ENCODE peak calls at places on chromosomes 6 and 20, in four cellular contexts. One of them, this sample, is unnamed.

GRCh38 chr6:67345946-67346345 is 1289.1 kb upstream of the ADGRB3 start:
- DNase-seq in GM12878: no peak
- DNase-seq in H1: no peak
- DNase-seq in HepG2: peak; percentile 27
- DNase-seq in this sample: no peak

GRCh38 chr20:10798811-10799210 is 125.0 kb upstream of the JAG1 start:
- DNase-seq in GM12878: no peak
- DNase-seq in H1: no peak
- DNase-seq in HepG2: no peak
- DNase-seq in this sample: no peak

GRCh38 chr6:134911532-134911931 is 38.4 kb downstream of the ALDH8A1 start:
- DNase-seq in GM12878: no peak
- DNase-seq in H1: no peak
- DNase-seq in HepG2: no peak
- DNase-seq in this sample: no peak

GRCh38 chr6:91164105-91164504 is 577.2 kb upstream of the MAP3K7 start:
- DNase-seq in GM12878: no peak
- DNase-seq in H1: no peak
- DNase-seq in HepG2: no peak
- DNase-seq in this sample: no peak

GRCh38 chr20:33686008-33686983 is at the start of gene E2F1:
- DNase-seq in GM12878: peak; percentile 61
- DNase-seq in H1: no peak
- DNase-seq in HepG2: peak; percentile 94
- DNase-seq in this sample: peak; percentile 93

GRCh38 chr6:134379086-134379485 is 61.2 kb upstream of the SGK1 start:
- DNase-seq in GM12878: peak; percentile 72
- DNase-seq in H1: peak; percentile 9
- DNase-seq in HepG2: no peak
- DNase-seq in this sample: no peak

GRCh38 chr6:72616406-72617015 is 5.4 kb upstream of the KCNQ5 start:
- DNase-seq in GM12878: no peak
- DNase-seq in H1: no peak
- DNase-seq in HepG2: peak; percentile 6
- DNase-seq in this sample: no peak

GRCh38 chr20:2382833-2383232 is 2.1 kb downstream of the TGM6 start:
- DNase-seq in GM12878: no peak
- DNase-seq in H1: no peak
- DNase-seq in HepG2: no peak
- DNase-seq in this sample: no peak

GRCh38 chr6:93040375-93040774 is 379.0 kb downstream of the EPHA7 start:
- DNase-seq in GM12878: no peak
- DNase-seq in H1: no peak
- DNase-seq in HepG2: no peak
- DNase-seq in this sample: no peak

GRCh38 chr20:36305602-36306556 is at the start of gene DLGAP4:
- DNase-seq in GM12878: no peak
- DNase-seq in H1: no peak
- DNase-seq in HepG2: no peak
- DNase-seq in this sample: no peak

GRCh38 chr20:3479759-3480615 is 9.2 kb downstream of the ATRN start:
- DNase-seq in GM12878: no peak
- DNase-seq in H1: no peak
- DNase-seq in HepG2: no peak
- DNase-seq in this sample: no peak

GRCh38 chr6:167550936-167551633 is 226.2 kb downstream of the TTLL2 start:
- DNase-seq in GM12878: no peak
- DNase-seq in H1: no peak
- DNase-seq in HepG2: no peak
- DNase-seq in this sample: no peak

GRCh38 chr6:130975325-130975724 is 87.7 kb downstream of the EPB41L2 start:
- DNase-seq in GM12878: no peak
- DNase-seq in H1: no peak
- DNase-seq in HepG2: no peak
- DNase-seq in this sample: no peak

GRCh38 chr6:25749837-25750236 is 4.7 kb upstream of the SLC17A4 start:
- DNase-seq in GM12878: no peak
- DNase-seq in H1: no peak
- DNase-seq in HepG2: no peak
- DNase-seq in this sample: no peak

GRCh38 chr20:17556842-17557674 is 12.8 kb upstream of the DSTN start:
- DNase-seq in GM12878: no peak
- DNase-seq in H1: no peak
- DNase-seq in HepG2: no peak
- DNase-seq in this sample: no peak

GRCh38 chr6:152055517-152055916 is 248.0 kb downstream of the ESR1 start:
- DNase-seq in GM12878: no peak
- DNase-seq in H1: no peak
- DNase-seq in HepG2: no peak
- DNase-seq in this sample: no peak

GRCh38 chr6:152054441-152054840 is 247.0 kb downstream of the ESR1 start:
- DNase-seq in GM12878: no peak
- DNase-seq in H1: no peak
- DNase-seq in HepG2: peak; percentile 43
- DNase-seq in this sample: no peak

GRCh38 chr6:152062476-152062875 is 255.0 kb downstream of the ESR1 start:
- DNase-seq in GM12878: no peak
- DNase-seq in H1: no peak
- DNase-seq in HepG2: no peak
- DNase-seq in this sample: no peak

GRCh38 chr6:152059909-152060308 is 252.4 kb downstream of the ESR1 start:
- DNase-seq in GM12878: no peak
- DNase-seq in H1: no peak
- DNase-seq in HepG2: no peak
- DNase-seq in this sample: no peak

DNA sequence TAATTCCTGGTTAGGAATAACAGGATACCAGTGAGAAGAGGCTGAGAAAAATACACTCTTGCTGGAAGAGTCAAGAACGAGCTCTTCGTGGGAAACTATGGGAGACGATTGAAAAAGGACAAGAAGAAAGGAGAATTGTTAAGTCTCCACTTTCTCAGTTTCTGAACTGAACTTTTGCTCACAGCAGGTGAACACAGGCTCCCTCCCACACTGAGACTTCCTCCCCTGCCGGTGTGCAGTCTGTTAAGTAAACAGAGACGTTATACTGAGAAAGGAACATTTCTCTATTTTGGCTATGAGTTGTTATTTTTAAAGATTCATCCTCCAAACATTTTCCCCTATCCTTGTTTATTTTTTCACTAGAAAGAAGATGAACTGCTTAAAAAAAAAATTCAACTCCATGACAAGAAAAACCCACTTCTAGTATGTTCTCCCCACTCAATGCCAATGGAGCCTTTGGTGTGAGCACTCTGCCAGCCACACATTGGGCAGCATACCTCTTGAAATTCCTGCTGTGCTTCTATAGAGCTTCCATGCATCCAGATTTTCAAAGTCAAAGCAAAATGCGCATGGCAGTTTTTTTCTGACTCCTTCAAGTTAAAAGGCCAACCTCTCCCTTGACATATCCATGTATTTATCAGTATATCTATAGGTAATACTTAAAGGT is 250.5 kb downstream of the ESR1 start:
- DNase-seq in GM12878: no peak
- DNase-seq in H1: no peak
- DNase-seq in HepG2: no peak
- DNase-seq in this sample: no peak
- H3K9ac ChIP-seq in GM12878: no peak overlapping the region
- H3K9ac ChIP-seq in H1: no peak overlapping the region
- H3K9ac ChIP-seq in HepG2: no peak overlapping the region
- H3K9ac ChIP-seq in this sample: no peak overlapping the region

GRCh38 chr6:169536446-169537170 is 165.2 kb downstream of the WDR27 start:
- DNase-seq in GM12878: no peak
- DNase-seq in H1: no peak
- DNase-seq in HepG2: peak; percentile 16
- DNase-seq in this sample: no peak
- TF ChIP-seq SUZ12 in GM12878: no peak
- TF ChIP-seq SUZ12 in H1: no peak
- TF ChIP-seq SUZ12 in HepG2: no peak
- TF ChIP-seq SUZ12 in this sample: no peak

GRCh38 chr20:32329817-32330554 is 28.1 kb upstream of the ASXL1 start:
- DNase-seq in GM12878: no peak
- DNase-seq in H1: no peak
- DNase-seq in HepG2: peak; percentile 94
- DNase-seq in this sample: no peak

GRCh38 chr20:32330555-32330897 is 27.6 kb upstream of the ASXL1 start:
- DNase-seq in GM12878: no peak
- DNase-seq in H1: no peak
- DNase-seq in HepG2: no peak
- DNase-seq in this sample: no peak

GRCh38 chr20:32332614-32333013 is 25.5 kb upstream of the ASXL1 start:
- DNase-seq in GM12878: no peak
- DNase-seq in H1: no peak
- DNase-seq in HepG2: no peak
- DNase-seq in this sample: no peak

GRCh38 chr20:32333988-32334885 is 23.9 kb upstream of the ASXL1 start:
- DNase-seq in GM12878: no peak
- DNase-seq in H1: no peak
- DNase-seq in HepG2: no peak
- DNase-seq in this sample: no peak

GRCh38 chr20:32333181-32333987 is 24.7 kb upstream of the ASXL1 start:
- DNase-seq in GM12878: peak; percentile 81
- DNase-seq in H1: no peak
- DNase-seq in HepG2: no peak
- DNase-seq in this sample: no peak
- H3K9ac ChIP-seq in GM12878: peak overlapping the region; percentile 55
- H3K9ac ChIP-seq in H1: no peak overlapping the region
- H3K9ac ChIP-seq in HepG2: no peak overlapping the region
- H3K9ac ChIP-seq in this sample: no peak overlapping the region

GRCh38 chr6:53044071-53044470 is 21.1 kb upstream of the FBXO9 start:
- DNase-seq in GM12878: no peak
- DNase-seq in H1: no peak
- DNase-seq in HepG2: no peak
- DNase-seq in this sample: no peak

GRCh38 chr6:53044572-53044971 is 20.6 kb upstream of the FBXO9 start:
- DNase-seq in GM12878: no peak
- DNase-seq in H1: no peak
- DNase-seq in HepG2: no peak
- DNase-seq in this sample: no peak

GRCh38 chr6:53046274-53046673 is 18.9 kb upstream of the FBXO9 start:
- DNase-seq in GM12878: no peak
- DNase-seq in H1: no peak
- DNase-seq in HepG2: no peak
- DNase-seq in this sample: no peak

GRCh38 chr6:53049389-53049788 is 15.8 kb upstream of the FBXO9 start:
- DNase-seq in GM12878: no peak
- DNase-seq in H1: no peak
- DNase-seq in HepG2: peak; percentile 63
- DNase-seq in this sample: no peak

DNA sequence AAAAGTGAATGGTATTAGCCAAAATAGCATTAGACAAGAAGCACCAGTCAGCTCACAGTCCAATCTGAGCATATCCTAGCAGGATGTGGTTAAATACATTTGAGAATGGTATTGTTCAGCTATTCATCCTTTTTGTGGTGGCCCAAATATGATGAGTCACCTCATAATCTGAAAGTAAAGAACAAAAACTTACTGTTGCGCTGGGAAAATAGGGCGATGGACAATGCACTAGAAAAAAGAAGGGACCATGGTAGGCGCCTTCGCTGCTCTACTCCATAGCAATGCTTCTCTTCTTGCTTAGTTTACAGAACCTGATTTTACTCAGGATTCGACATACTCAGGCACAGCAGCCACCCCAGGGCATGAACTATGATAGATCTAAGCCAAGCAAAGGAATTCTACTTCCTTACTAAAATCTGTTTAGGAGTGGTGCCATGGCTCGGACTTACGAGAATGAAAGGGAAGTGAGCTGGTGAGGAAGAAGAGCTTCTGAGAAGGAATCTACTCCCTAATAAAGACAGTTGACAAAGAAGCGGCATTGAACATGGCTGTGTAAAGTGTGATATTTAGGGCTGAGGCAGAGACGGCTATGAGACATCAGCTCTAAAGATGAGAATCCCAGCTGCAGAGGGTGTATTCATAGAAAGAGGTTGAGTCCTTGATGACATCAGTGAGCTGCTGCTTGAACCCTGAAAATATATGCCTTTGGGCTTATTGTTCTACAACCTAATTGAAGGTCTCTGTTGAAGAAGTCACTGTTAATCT is 16.6 kb upstream of the FBXO9 start:
- DNase-seq in GM12878: peak; percentile 40
- DNase-seq in H1: no peak
- DNase-seq in HepG2: peak; percentile 38
- DNase-seq in this sample: no peak
- TF ChIP-seq SUZ12 in GM12878: no peak
- TF ChIP-seq SUZ12 in H1: no peak
- TF ChIP-seq SUZ12 in HepG2: no peak
- TF ChIP-seq SUZ12 in this sample: no peak

GRCh38 chr20:18676366-18676765 is 88.5 kb downstream of the DTD1 start:
- DNase-seq in GM12878: no peak
- DNase-seq in H1: no peak
- DNase-seq in HepG2: no peak
- DNase-seq in this sample: no peak

GRCh38 chr20:18677126-18677525 is 89.3 kb downstream of the DTD1 start:
- DNase-seq in GM12878: no peak
- DNase-seq in H1: no peak
- DNase-seq in HepG2: no peak
- DNase-seq in this sample: no peak

GRCh38 chr20:18683839-18684238 is 96.0 kb downstream of the DTD1 start:
- DNase-seq in GM12878: no peak
- DNase-seq in H1: no peak
- DNase-seq in HepG2: no peak
- DNase-seq in this sample: peak; percentile 71

GRCh38 chr20:18678599-18678998 is 90.7 kb downstream of the DTD1 start:
- DNase-seq in GM12878: no peak
- DNase-seq in H1: no peak
- DNase-seq in HepG2: no peak
- DNase-seq in this sample: no peak

GRCh38 chr20:18679020-18679419 is 91.2 kb downstream of the DTD1 start:
- DNase-seq in GM12878: no peak
- DNase-seq in H1: no peak
- DNase-seq in HepG2: no peak
- DNase-seq in this sample: no peak
- H3K9ac ChIP-seq in GM12878: no peak overlapping the region
- H3K9ac ChIP-seq in H1: no peak overlapping the region
- H3K9ac ChIP-seq in HepG2: no peak overlapping the region
- H3K9ac ChIP-seq in this sample: no peak overlapping the region

GRCh38 chr20:41361757-41362747 is 4.6 kb downstream of the EMILIN3 start:
- DNase-seq in GM12878: no peak
- DNase-seq in H1: no peak
- DNase-seq in HepG2: no peak
- DNase-seq in this sample: no peak
- TF ChIP-seq SUZ12 in GM12878: no peak
- TF ChIP-seq SUZ12 in H1: no peak
- TF ChIP-seq SUZ12 in HepG2: no peak
- TF ChIP-seq SUZ12 in this sample: no peak